ENCODE peak calls at places on chromosomes 2 and 18, in nine cellular contexts. T is colonic mucosa; Q is astrocyte; V is IMR-90; E is CD8-positive, alpha-beta T cell; N is transverse colon; P is body of pancreas; R is uterus; H is fibroblast of lung. I is an unnamed sample. For H3K4me1 and H3K27me3, the result is how much of the 10 kb centered on the place peaks cover.

GRCh38 chr2:240965296-240965904 is 33.0 kb upstream of the SNED1 start:
- DNase-seq in T (peak), Q (no peak), V (no peak), E (no peak), N (peak), P (peak), R (peak), H (no peak), I (no peak)

GRCh38 chr18:23963443-23964185 is 50.9 kb upstream of the TTC39C start:
- DNase-seq in T (no peak), Q (no peak), V (no peak), E (no peak), N (no peak), P (no peak), R (no peak), H (no peak), I (no peak)

GRCh38 chr18:48619501-48619900 is 80.7 kb downstream of the CTIF start:
- DNase-seq in T (no peak), Q (no peak), V (no peak), E (no peak), N (no peak), P (no peak), R (no peak), H (no peak), I (no peak)

GRCh38 chr2:104547251-104547650 is 306.7 kb upstream of the POU3F3 start:
- DNase-seq in T (no peak), Q (no peak), V (no peak), E (no peak), N (no peak), P (no peak), R (no peak), H (no peak), I (no peak)

GRCh38 chr2:197236816-197237215 is 73.8 kb downstream of the ANKRD44 start:
- DNase-seq in T (no peak), Q (no peak), V (no peak), E (no peak), N (no peak), P (no peak), R (no peak), H (no peak), I (no peak)

GRCh38 chr2:109129921-109130725 is 1.1 kb downstream of the SH3RF3 start:
- DNase-seq in T (no peak), Q (peak), V (peak), E (no peak), N (peak), P (no peak), R (no peak), H (peak), I (no peak)

GRCh38 chr2:137255990-137256389 is 490.6 kb downstream of the THSD7B start:
- DNase-seq in T (no peak), Q (peak), V (no peak), E (no peak), N (no peak), P (no peak), R (no peak), H (peak), I (no peak)

GRCh38 chr2:200578778-200579177 is 7.0 kb upstream of the AOX1 start:
- DNase-seq in T (no peak), Q (no peak), V (peak), E (no peak), N (no peak), P (peak), R (no peak), H (peak), I (no peak)

GRCh38 chr2:72895759-72896281 is 8.6 kb downstream of the SPR start:
- DNase-seq in T (peak), Q (peak), V (peak), E (no peak), N (peak), P (peak), R (no peak), H (peak), I (no peak)

GRCh38 chr2:240759454-240759853 is 60.6 kb downstream of the KIF1A start:
- DNase-seq in T (no peak), Q (no peak), V (no peak), E (no peak), N (no peak), P (no peak), R (no peak), H (peak), I (no peak)

GRCh38 chr18:48832961-48833700 is 117.6 kb downstream of the SMAD7 start:
- DNase-seq in T (peak), Q (peak), V (peak), E (no peak), N (peak), P (peak), R (peak), H (peak), I (no peak)

GRCh38 chr2:67221266-67221665 is 175.9 kb upstream of the ETAA1 start:
- DNase-seq in T (no peak), Q (no peak), V (peak), E (no peak), N (no peak), P (no peak), R (no peak), H (no peak), I (no peak)

GRCh38 chr2:238114851-238115660 is 14.9 kb downstream of the ESPNL start:
- DNase-seq in T (no peak), Q (no peak), V (no peak), E (no peak), N (no peak), P (peak), R (no peak), H (no peak), I (no peak)

GRCh38 chr2:893311-893710 is 57.3 kb upstream of the SNTG2 start:
- DNase-seq in T (peak), Q (no peak), V (no peak), E (no peak), N (peak), P (peak), R (no peak), H (no peak), I (peak)

GRCh38 chr2:151518802-151519201 is 109.1 kb downstream of the RIF1 start:
- DNase-seq in T (no peak), Q (peak), V (peak), E (no peak), N (no peak), P (no peak), R (no peak), H (peak), I (no peak)

GRCh38 chr2:136000502-136000901 is 15.1 kb upstream of the DARS1 start:
- DNase-seq in T (no peak), Q (no peak), V (no peak), E (no peak), N (no peak), P (no peak), R (no peak), H (no peak), I (no peak)

GRCh38 chr2:176599796-176600485 is 330.7 kb downstream of the MTX2 start:
- DNase-seq in T (no peak), Q (no peak), V (no peak), E (no peak), N (no peak), P (no peak), R (no peak), H (no peak), I (no peak)

GRCh38 chr2:130819226-130819914 is 17.3 kb upstream of the ARHGEF4 start:
- DNase-seq in T (no peak), Q (no peak), V (no peak), E (no peak), N (no peak), P (no peak), R (no peak), H (no peak), I (no peak)

GRCh38 chr18:63683152-63683551 is 19.6 kb upstream of the SERPINB11 start:
- DNase-seq in T (no peak), Q (peak), V (peak), E (no peak), N (no peak), P (no peak), R (no peak), H (peak), I (no peak)

GRCh38 chr2:188251034-188251433 is 40.6 kb upstream of the GULP1 start:
- DNase-seq in T (no peak), Q (no peak), V (no peak), E (no peak), N (no peak), P (no peak), R (no peak), H (no peak), I (no peak)

GRCh38 chr18:10482985-10483949 is 28.8 kb downstream of the APCDD1 start:
- DNase-seq in T (peak), Q (no peak), V (no peak), E (no peak), N (peak), P (no peak), R (no peak), H (no peak), I (no peak)

DNA sequence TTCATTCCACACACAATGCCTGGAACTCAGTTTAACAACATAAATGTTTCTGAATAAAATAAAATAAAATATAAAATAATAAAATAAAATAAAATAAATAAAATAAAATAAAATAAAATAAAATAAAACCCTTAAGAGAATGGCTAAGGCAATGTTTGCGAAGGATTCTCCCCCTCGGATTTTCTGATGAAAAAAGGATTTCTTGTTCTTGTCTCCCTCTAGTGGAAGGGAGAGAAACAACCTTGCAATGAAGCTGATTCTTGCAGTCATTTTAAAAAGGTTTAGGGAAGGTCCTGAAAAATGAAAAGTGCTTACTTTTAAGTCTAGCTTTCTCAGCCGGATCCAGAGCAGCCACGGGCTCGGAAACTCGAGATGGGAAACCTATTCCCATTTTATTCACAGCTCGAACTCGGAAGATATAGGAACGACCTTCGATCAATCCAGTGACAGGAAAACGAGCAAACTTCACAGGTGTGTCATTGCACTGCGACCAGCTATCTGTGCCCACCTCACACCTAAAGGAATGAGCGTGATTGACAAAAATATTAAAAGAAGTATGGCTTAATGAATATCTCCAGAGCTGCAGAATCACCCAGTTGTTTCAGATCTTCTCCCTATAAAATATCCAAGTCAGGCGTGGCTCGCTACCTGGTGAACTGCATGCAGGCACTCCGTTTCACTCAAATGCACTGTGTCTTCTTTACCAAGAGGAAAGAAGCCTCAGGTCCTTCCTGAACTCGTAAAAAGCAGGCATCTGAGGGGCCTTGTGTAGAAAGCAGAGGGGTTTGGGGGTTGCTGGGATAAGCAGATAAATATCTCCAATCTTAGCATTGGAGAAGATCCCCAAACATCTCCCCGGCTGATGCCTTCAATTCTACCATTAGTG is 68.1 kb downstream of the MYOM1 start:
- DNase-seq in T (no peak), Q (peak), V (peak), E (no peak), N (no peak), P (no peak), R (no peak), H (peak), I (no peak)
- H3K4me1 ChIP-seq in T (under half), Q (under half), V (under half), E (under half), N (under half), P (under half), R (under half), H (under half), I (under half)

DNA sequence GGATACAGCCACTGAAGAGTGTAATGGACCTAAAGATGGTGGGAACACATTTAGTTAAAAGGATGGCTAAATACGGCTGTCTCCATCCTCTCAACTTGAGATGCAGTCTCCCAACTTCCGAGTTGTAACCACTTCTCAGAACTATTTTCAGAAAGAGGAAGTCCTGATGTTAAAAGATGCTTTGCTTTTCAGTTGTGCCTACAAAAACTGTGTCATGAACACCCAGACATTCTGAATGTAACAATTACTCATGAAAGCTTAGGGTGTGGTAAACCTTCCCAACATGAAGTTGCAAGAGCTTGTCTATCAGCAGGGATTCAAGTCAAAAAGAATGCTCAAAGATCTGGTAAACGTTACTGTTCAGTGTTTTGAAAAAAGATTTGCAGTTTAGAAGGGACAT is 147.9 kb downstream of the DOCK10 start:
- DNase-seq in T (no peak), Q (no peak), V (no peak), E (no peak), N (no peak), P (no peak), R (no peak), H (no peak), I (no peak)
- H3K4me3 ChIP-seq in T (no peak), Q (no peak), V (no peak), E (no peak), N (no peak), P (no peak), R (no peak), H (no peak), I (no peak)

GRCh38 chr2:222284466-222284865 is 14.3 kb downstream of the PAX3 start:
- DNase-seq in T (no peak), Q (no peak), V (no peak), E (no peak), N (no peak), P (no peak), R (no peak), H (no peak), I (no peak)
- H3K27me3 ChIP-seq in T (under half), Q (under half), V (under half), E (under half), N (half or more), P (under half), R (half or more), H (under half), I (half or more)

GRCh38 chr2:96540136-96540535 is 3.6 kb downstream of the ARID5A start:
- DNase-seq in T (no peak), Q (peak), V (peak), E (no peak), N (no peak), P (no peak), R (no peak), H (peak), I (no peak)
- H3K4me1 ChIP-seq in T (under half), Q (under half), V (under half), E (half or more), N (under half), P (under half), R (under half), H (under half), I (under half)

DNA sequence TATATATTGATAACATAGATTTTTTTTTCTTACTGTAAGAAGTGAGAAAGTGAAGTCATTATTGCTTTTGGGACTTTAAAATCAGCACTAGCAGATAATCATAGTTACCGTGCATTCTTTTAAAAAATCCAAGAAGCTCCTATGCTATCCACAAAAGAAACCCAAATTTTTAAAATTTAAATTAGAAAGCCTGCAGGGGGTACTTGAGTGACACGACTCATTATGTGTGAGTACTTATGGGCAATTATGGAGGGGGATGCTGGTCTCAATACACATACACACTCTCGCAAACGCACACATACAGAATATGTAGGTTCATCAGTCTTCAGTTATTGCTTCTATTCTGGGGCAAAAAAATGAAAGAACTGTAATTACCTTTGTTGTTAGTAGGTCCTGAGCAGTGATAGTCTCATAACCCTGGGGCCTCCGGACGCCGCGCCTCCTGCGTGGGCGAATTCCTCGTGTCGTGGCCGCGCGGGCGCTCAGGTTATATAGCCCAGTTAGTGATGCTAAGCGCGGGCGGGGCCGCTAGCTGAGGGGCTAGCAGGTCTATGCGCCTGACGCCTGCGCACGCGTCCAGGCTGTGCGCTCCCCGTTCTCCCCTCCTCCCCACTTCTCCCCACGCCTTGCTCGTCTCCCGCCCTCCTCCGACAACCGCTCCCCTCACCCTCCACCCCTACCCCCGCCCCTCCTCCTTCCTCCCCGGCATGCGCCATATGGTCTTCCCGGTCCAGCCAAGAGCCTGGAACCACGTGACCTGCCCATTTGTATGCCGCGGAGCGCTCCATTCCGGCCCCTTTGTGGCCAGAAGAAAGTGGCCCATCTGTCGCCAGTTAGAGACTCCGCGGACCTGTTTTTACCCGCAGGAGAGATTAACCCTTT is at the start of gene NEUROD1:
- DNase-seq in T (no peak), Q (no peak), V (no peak), E (no peak), N (no peak), P (peak), R (no peak), H (no peak), I (peak)
- H3K4me3 ChIP-seq in T (no peak), Q (peak), V (no peak), E (peak), N (no peak), P (no peak), R (no peak), H (no peak), I (peak)

DNA sequence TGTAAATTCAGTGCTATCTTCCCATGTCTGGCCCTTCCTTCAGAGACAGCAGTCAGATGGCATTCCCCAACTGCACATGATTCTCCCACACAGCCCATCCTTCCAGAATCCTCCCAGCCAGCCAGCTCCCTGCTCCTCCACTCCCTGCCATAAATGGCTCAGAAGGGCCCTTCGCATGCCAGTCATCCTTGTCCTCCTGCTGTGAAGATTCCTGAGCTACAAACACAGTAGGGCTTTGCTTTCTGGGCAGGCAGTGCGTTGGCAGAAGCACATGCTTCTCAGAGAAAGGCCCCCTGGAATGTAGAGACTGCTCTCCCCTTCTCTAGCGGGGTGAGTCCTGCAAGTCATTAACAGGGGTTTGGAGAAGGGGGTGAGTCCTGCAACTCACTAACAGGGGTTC is 71.9 kb downstream of the TEX51 start:
- DNase-seq in T (no peak), Q (no peak), V (no peak), E (no peak), N (no peak), P (no peak), R (no peak), H (no peak), I (no peak)
- H3K27me3 ChIP-seq in T (under half), Q (under half), V (under half), E (under half), N (under half), P (under half), R (under half), H (under half), I (under half)